ENCODE peak calls at places on chromosomes 16 and 17, in eight cellular contexts. S, F, Z, L, X, P, W and Q are unnamed samples.

GRCh38 chr17:82376042-82376730 is 4.6 kb downstream of the UTS2R start:
- DNase-seq in S (no peak), F (no peak), Z (no peak), L (no peak), X (no peak), P (no peak), W (no peak), Q (no peak)

GRCh38 chr17:2202996-2203575 is 100.5 kb downstream of the SMG6 start:
- DNase-seq in S (no peak), F (no peak), Z (no peak), L (no peak), X (no peak), P (no peak), W (no peak), Q (no peak)

GRCh38 chr17:32102697-32103096 is 39.6 kb upstream of the RHOT1 start:
- DNase-seq in S (no peak), F (no peak), Z (no peak), L (no peak), X (no peak), P (no peak), W (no peak), Q (no peak)

GRCh38 chr17:45294506-45294905 is 22.3 kb downstream of the MAP3K14 start:
- DNase-seq in S (no peak), F (no peak), Z (peak), L (no peak), X (no peak), P (no peak), W (no peak), Q (no peak)

GRCh38 chr17:74805543-74805991 is 29.4 kb upstream of the NAT9 start:
- DNase-seq in S (no peak), F (no peak), Z (no peak), L (no peak), X (no peak), P (no peak), W (no peak), Q (peak)

GRCh38 chr17:77861133-77861695 is 97.3 kb upstream of the TNRC6C start:
- DNase-seq in S (no peak), F (no peak), Z (no peak), L (no peak), X (no peak), P (no peak), W (no peak), Q (no peak)

GRCh38 chr17:16419929-16420271 is 4.5 kb downstream of the TRPV2 start:
- DNase-seq in S (no peak), F (no peak), Z (no peak), L (no peak), X (no peak), P (no peak), W (no peak), Q (no peak)

GRCh38 chr16:82344157-82344556 is 174.1 kb upstream of the MPHOSPH6 start:
- DNase-seq in S (no peak), F (no peak), Z (peak), L (no peak), X (no peak), P (no peak), W (no peak), Q (no peak)

GRCh38 chr16:78060787-78061186 is 38.4 kb downstream of the CLEC3A start:
- DNase-seq in S (no peak), F (no peak), Z (no peak), L (no peak), X (no peak), P (no peak), W (no peak), Q (no peak)

GRCh38 chr16:73057369-73058210 is 9.7 kb upstream of the ZFHX3 start:
- DNase-seq in S (no peak), F (peak), Z (no peak), L (peak), X (peak), P (no peak), W (no peak), Q (peak)

GRCh38 chr16:22618842-22619241 is 108.2 kb downstream of the NPIPB5 start:
- DNase-seq in S (no peak), F (no peak), Z (no peak), L (no peak), X (no peak), P (no peak), W (no peak), Q (no peak)

GRCh38 chr17:43860077-43860725 is 13.2 kb downstream of the CD300LG start:
- DNase-seq in S (no peak), F (no peak), Z (no peak), L (no peak), X (no peak), P (no peak), W (no peak), Q (no peak)

GRCh38 chr16:50528820-50529219 is 19.4 kb upstream of the NKD1 start:
- DNase-seq in S (no peak), F (no peak), Z (no peak), L (no peak), X (no peak), P (no peak), W (no peak), Q (no peak)

GRCh38 chr16:47888142-47888541 is 267.7 kb downstream of the ABCC12 start:
- DNase-seq in S (no peak), F (no peak), Z (no peak), L (no peak), X (no peak), P (no peak), W (no peak), Q (no peak)